ENCODE peak calls at places on chromosomes 11 and 22, in seven cellular contexts. Y is upper lobe of left lung; K is body of pancreas; Q is AG04450; C is GM23248; J is CD4-positive, CD25-positive, alpha-beta regulatory T cell; E is dorsolateral prefrontal cortex. A is an unnamed sample.

GRCh38 chr22:36201630-36202312 is at the start of gene APOL4:
- DNase-seq in Q (no peak), K (peak; percentile 47), E (peak; percentile 50), J (peak; percentile 23), C (peak; percentile 35), Y (peak; percentile 11), A (peak; percentile 91)

GRCh38 chr11:85939099-85940015 is 84.2 kb downstream of the CCDC83 start:
- DNase-seq in J (no peak), K (no peak), C (no peak), Y (no peak), E (no peak), Q (no peak), A (no peak)

GRCh38 chr11:109735139-109735538 is 313.1 kb downstream of the C11orf87 start:
- DNase-seq in Q (no peak), K (no peak), E (no peak), C (no peak), J (no peak), Y (no peak), A (no peak)

GRCh38 chr11:26849009-26849408 is 127.1 kb upstream of the SLC5A12 start:
- DNase-seq in K (peak; percentile 18), E (no peak), J (no peak), Y (no peak), Q (no peak), C (no peak), A (peak; percentile 82)

GRCh38 chr22:24440718-24441405 is 13.5 kb downstream of the ADORA2A start:
- DNase-seq in J (no peak), Q (no peak), K (no peak), E (no peak), Y (no peak), C (no peak), A (peak; percentile 60)

GRCh38 chr11:5605849-5606248 is 9.4 kb downstream of the TRIM6 start:
- DNase-seq in J (peak; percentile 4), Q (peak; percentile 59), E (no peak), C (peak; percentile 95), Y (no peak), K (no peak), A (no peak)

GRCh38 chr22:27580311-27580897 is 221.2 kb downstream of the MN1 start:
- DNase-seq in C (peak; percentile 19), K (no peak), J (no peak), Q (no peak), Y (peak; percentile 39), E (no peak), A (no peak)

GRCh38 chr22:32765117-32765618 is 36.3 kb upstream of the TIMP3 start:
- DNase-seq in C (no peak), K (no peak), E (no peak), Q (no peak), Y (no peak), J (no peak), A (no peak)

GRCh38 chr22:29073618-29074275 is 912 bp downstream of the KREMEN1 start:
- DNase-seq in E (no peak), Y (peak; percentile 88), C (peak; percentile 68), J (no peak), Q (no peak), K (peak; percentile 60), A (peak; percentile 88)

GRCh38 chr11:1122356-1123002 is 35.3 kb upstream of the MUC5AC start:
- DNase-seq in K (no peak), Q (no peak), C (no peak), E (peak; percentile 5), Y (peak; percentile 62), J (no peak), A (peak; percentile 59)

GRCh38 chr11:10308208-10308954 is 3.5 kb downstream of the ADM start:
- DNase-seq in K (no peak), C (peak; percentile 49), Q (no peak), E (no peak), Y (no peak), J (no peak), A (no peak)

GRCh38 chr11:27681664-27682063 is 18.6 kb downstream of the BDNF start:
- DNase-seq in C (no peak), J (no peak), Y (no peak), Q (no peak), K (no peak), E (no peak), A (no peak)

GRCh38 chr11:22703040-22703439 is 36.6 kb downstream of the GAS2 start:
- DNase-seq in E (no peak), C (peak; percentile 34), Y (no peak), K (peak; percentile 54), Q (peak; percentile 46), J (peak; percentile 6), A (no peak)

GRCh38 chr22:30226192-30226832 is 20.2 kb downstream of the LIF start:
- DNase-seq in C (no peak), J (no peak), E (no peak), K (no peak), Y (no peak), Q (no peak), A (no peak)

GRCh38 chr11:108768370-108768769 is 103.5 kb downstream of the DDX10 start:
- DNase-seq in Q (no peak), C (no peak), K (no peak), E (no peak), J (no peak), Y (no peak), A (no peak)

GRCh38 chr11:125626381-125626950 is 1.5 kb downstream of the CHEK1 start:
- DNase-seq in C (peak; percentile 72), K (no peak), Q (no peak), J (peak; percentile 66), E (peak; percentile 13), Y (no peak), A (no peak)

GRCh38 chr11:131973017-131973416 is 602.6 kb downstream of the NTM start:
- DNase-seq in Q (no peak), J (no peak), C (no peak), Y (no peak), K (no peak), E (no peak), A (no peak)

GRCh38 chr11:103700605-103701004 is 335.8 kb upstream of the DDI1 start:
- DNase-seq in E (no peak), Q (peak; percentile 13), C (peak; percentile 95), Y (no peak), K (no peak), J (no peak), A (no peak)

GRCh38 chr22:46055176-46055850 is 78.4 kb upstream of the WNT7B start:
- DNase-seq in J (no peak), E (peak; percentile 38), Q (no peak), Y (no peak), K (peak; percentile 73), C (peak; percentile 72), A (peak; percentile 90)

GRCh38 chr11:116193321-116194114 is 579.3 kb downstream of the BUD13 start:
- DNase-seq in C (peak; percentile 46), K (peak; percentile 69), E (peak; percentile 45), Q (peak; percentile 36), Y (peak; percentile 89), J (no peak), A (peak; percentile 93)

GRCh38 chr11:124758355-124759267 is 3.5 kb downstream of the ESAM start:
- DNase-seq in Q (no peak), E (peak; percentile 63), Y (peak; percentile 94), C (peak; percentile 80), K (peak; percentile 78), J (peak; percentile 72), A (peak; percentile 94)

GRCh38 chr11:16924826-16925494 is 89.3 kb downstream of the PLEKHA7 start:
- DNase-seq in J (no peak), C (peak; percentile 40), Q (no peak), Y (peak; percentile 79), E (peak; percentile 37), K (peak; percentile 88), A (peak; percentile 90)

GRCh38 chr11:45314900-45315299 is 28.8 kb upstream of the SYT13 start:
- DNase-seq in E (no peak), K (no peak), C (no peak), Q (no peak), J (no peak), Y (no peak), A (no peak)

GRCh38 chr11:9527481-9528140 is 45.9 kb upstream of the WEE1 start:
- DNase-seq in Q (peak; percentile 13), E (no peak), J (no peak), C (peak; percentile 91), K (peak; percentile 19), Y (no peak), A (no peak)

GRCh38 chr11:125947419-125948277 is 1.8 kb downstream of the VSIG10L2 start:
- DNase-seq in Y (peak; percentile 76), E (no peak), C (no peak), J (no peak), K (no peak), Q (no peak), A (no peak)

GRCh38 chr11:75499423-75500305 is 26.1 kb downstream of the GDPD5 start:
- DNase-seq in E (no peak), Q (peak; percentile 86), Y (no peak), J (no peak), C (peak; percentile 97), K (no peak), A (no peak)

GRCh38 chr11:96090711-96091110 is 166.8 kb upstream of the MTMR2 start:
- DNase-seq in E (no peak), C (peak; percentile 79), K (no peak), Y (no peak), J (no peak), Q (peak; percentile 57), A (no peak)

GRCh38 chr11:67238894-67239794 is 27.1 kb upstream of the GRK2 start:
- DNase-seq in Y (no peak), K (no peak), C (peak; percentile 42), J (no peak), Q (no peak), E (no peak), A (no peak)

GRCh38 chr11:32434387-32435151 is 770 bp downstream of the WT1 start:
- DNase-seq in E (no peak), K (no peak), C (no peak), Y (peak; percentile 85), J (no peak), Q (no peak), A (no peak)
- H3K4me3 ChIP-seq in E (no peak overlapping the region), K (no peak overlapping the region), C (no peak overlapping the region), Y (peak overlapping the region; percentile 26), J (no peak overlapping the region), Q (no peak overlapping the region), A (peak overlapping the region; percentile 56)

GRCh38 chr22:33921576-33922181 is 1.4 kb upstream of the LARGE1 start:
- DNase-seq in C (peak; percentile 76), Y (peak; percentile 88), K (peak; percentile 53), J (peak; percentile 53), Q (peak; percentile 30), E (peak; percentile 73), A (peak; percentile 91)
- H3K27ac ChIP-seq in C (peak overlapping the region; percentile 44), Y (peak overlapping the region; percentile 81), K (peak overlapping the region; percentile 43), J (no peak overlapping the region), Q (peak overlapping the region; percentile 61), E (peak overlapping the region; percentile 78), A (no peak overlapping the region)

GRCh38 chr11:94802501-94802900 is 34.3 kb downstream of the AMOTL1 start:
- DNase-seq in Y (no peak), Q (no peak), E (peak; percentile 56), K (no peak), J (no peak), C (no peak), A (no peak)
- H3K4me3 ChIP-seq in Y (no peak overlapping the region), Q (no peak overlapping the region), E (no peak overlapping the region), K (no peak overlapping the region), J (no peak overlapping the region), C (no peak overlapping the region), A (no peak overlapping the region)

DNA sequence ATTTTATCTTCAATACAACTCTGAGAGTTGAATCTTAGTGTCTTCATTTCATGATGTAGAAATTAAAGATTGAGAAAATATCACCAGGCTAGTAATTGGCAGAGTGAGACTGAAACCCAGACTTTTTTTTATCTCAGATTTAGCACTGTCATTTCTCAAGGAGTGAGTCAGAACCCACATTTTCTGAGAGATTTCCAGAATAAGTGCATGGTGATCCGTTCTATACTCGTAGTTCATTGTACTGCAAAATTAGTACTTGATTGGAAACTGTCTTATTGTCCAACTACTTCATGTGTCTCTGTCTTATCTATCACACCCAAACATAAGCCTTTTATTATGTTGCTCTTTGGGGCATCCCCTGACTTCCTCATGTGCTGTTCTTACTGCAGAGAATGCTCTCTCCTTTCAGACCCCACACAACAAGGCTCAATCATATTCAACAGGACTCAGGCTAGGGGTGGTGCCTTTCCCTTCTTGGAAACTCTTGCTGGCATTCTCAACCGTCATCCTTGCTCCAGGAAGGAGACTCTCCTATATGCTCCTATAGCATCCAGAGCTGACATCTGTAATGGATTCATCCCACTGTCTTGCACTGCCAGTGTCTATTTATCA is 76.7 kb upstream of the BLID start:
- DNase-seq in E (no peak), K (no peak), C (peak; percentile 82), Y (no peak), Q (no peak), J (no peak), A (no peak)
- H3K27ac ChIP-seq in E (no peak overlapping the region), K (no peak overlapping the region), C (peak overlapping the region; percentile 84), Y (no peak overlapping the region), Q (peak overlapping the region; percentile 68), J (no peak overlapping the region), A (no peak overlapping the region)

A was measured in kidney.